ENCODE peak calls at places on chromosomes 5 and 9, in nine cellular contexts. W is upper lobe of left lung, H is stomach, O is transverse colon, S is breast epithelium, Z is GM23338, U is sigmoid colon, N is prostate gland, Y is HCT116. K is an unnamed sample.

GRCh38 chr9:71725590-71726338 is 42.5 kb downstream of the CEMIP2 start:
- DNase-seq in W (no peak), H (no peak), O (no peak), S (no peak), Z (no peak), U (no peak), N (peak; percentile 64), Y (peak; percentile 79), K (no peak)

GRCh38 chr9:94900222-94901018 is 173.9 kb downstream of the AOPEP start:
- DNase-seq in W (no peak), H (no peak), O (no peak), S (no peak), Z (no peak), U (no peak), N (no peak), Y (no peak), K (no peak)

GRCh38 chr5:38994329-38994927 is 79.8 kb downstream of the RICTOR start:
- DNase-seq in W (no peak), H (no peak), O (peak; percentile 25), S (no peak), Z (peak; percentile 77), U (no peak), N (peak; percentile 23), Y (peak; percentile 4), K (no peak)

GRCh38 chr5:172733179-172733973 is 37.6 kb downstream of the DUSP1 start:
- DNase-seq in W (peak; percentile 87), H (peak; percentile 69), O (peak; percentile 79), S (peak; percentile 69), Z (peak; percentile 34), U (peak; percentile 96), N (peak; percentile 76), Y (no peak), K (no peak)

GRCh38 chr9:98873535-98874432 is 66.3 kb downstream of the GALNT12 start:
- DNase-seq in W (no peak), H (peak; percentile 51), O (no peak), S (no peak), Z (no peak), U (no peak), N (no peak), Y (no peak), K (no peak)

GRCh38 chr5:109374625-109375024 is 35.1 kb downstream of the PJA2 start:
- DNase-seq in W (no peak), H (no peak), O (no peak), S (no peak), Z (no peak), U (no peak), N (no peak), Y (no peak), K (no peak)

GRCh38 chr9:8858250-8859161 is 1058.9 kb upstream of the DMAC1 start:
- DNase-seq in W (no peak), H (no peak), O (peak; percentile 35), S (no peak), Z (peak; percentile 60), U (no peak), N (no peak), Y (no peak), K (no peak)

GRCh38 chr5:40781843-40782409 is 16.2 kb downstream of the PRKAA1 start:
- DNase-seq in W (no peak), H (no peak), O (no peak), S (no peak), Z (no peak), U (no peak), N (no peak), Y (no peak), K (no peak)

GRCh38 chr9:96302021-96302420 is at the start of gene HSD17B3:
- DNase-seq in W (no peak), H (no peak), O (no peak), S (no peak), Z (no peak), U (no peak), N (no peak), Y (no peak), K (no peak)

GRCh38 chr5:11709021-11709420 is 195.2 kb downstream of the CTNND2 start:
- DNase-seq in W (no peak), H (no peak), O (no peak), S (no peak), Z (no peak), U (no peak), N (no peak), Y (no peak), K (no peak)

GRCh38 chr9:125757834-125758233 is 10.7 kb downstream of the PBX3 start:
- DNase-seq in W (no peak), H (no peak), O (no peak), S (no peak), Z (no peak), U (no peak), N (no peak), Y (no peak), K (no peak)

GRCh38 chr9:125756499-125756898 is 9.3 kb downstream of the PBX3 start:
- DNase-seq in W (no peak), H (no peak), O (no peak), S (no peak), Z (no peak), U (no peak), N (no peak), Y (no peak), K (no peak)

GRCh38 chr9:125752070-125752628 is 5.0 kb downstream of the PBX3 start:
- DNase-seq in W (no peak), H (no peak), O (no peak), S (no peak), Z (peak; percentile 43), U (no peak), N (no peak), Y (no peak), K (no peak)

GRCh38 chr9:125754096-125754495 is 6.9 kb downstream of the PBX3 start:
- DNase-seq in W (no peak), H (no peak), O (no peak), S (no peak), Z (no peak), U (no peak), N (no peak), Y (no peak), K (no peak)

GRCh38 chr9:125755340-125755739 is 8.2 kb downstream of the PBX3 start:
- DNase-seq in W (no peak), H (no peak), O (no peak), S (no peak), Z (peak; percentile 56), U (no peak), N (no peak), Y (no peak), K (no peak)
- TF ChIP-seq POLR2AphosphoS5 in W (no peak), H (no peak), O (no peak), S (no peak), Z (no peak), U (no peak), N (no peak), Y (no peak), K (no peak)

DNA sequence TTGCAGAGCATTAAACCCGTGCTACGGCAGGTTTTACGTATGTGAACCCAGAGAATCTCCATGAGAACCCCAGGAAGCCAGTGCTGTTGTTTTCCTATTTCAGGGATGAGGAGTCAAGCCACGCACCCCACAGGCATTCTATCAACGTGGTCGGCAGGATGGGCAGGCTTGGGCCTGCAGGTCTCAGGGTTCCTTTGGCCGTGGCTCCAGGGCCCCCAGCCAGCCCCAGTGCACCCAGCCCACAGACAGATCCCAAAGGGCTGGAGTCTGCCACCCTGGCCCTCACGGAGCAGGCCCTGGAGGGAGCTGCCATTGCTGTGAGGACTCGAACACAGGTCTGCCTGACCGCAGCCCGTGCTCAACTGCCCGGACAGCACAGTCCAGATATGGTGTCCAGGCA is 77.1 kb upstream of the STXBP1 start:
- DNase-seq in W (no peak), H (no peak), O (no peak), S (no peak), Z (no peak), U (no peak), N (no peak), Y (no peak), K (no peak)
- H3K4me1 ChIP-seq in W (peaks cover 47% of the 10 kb centered on the region), H (peaks cover 42% of the 10 kb centered on the region), O (peaks cover 15% of the 10 kb centered on the region), S (peaks cover 7% of the 10 kb centered on the region), Z (peaks cover 22% of the 10 kb centered on the region), U (no peaks in the 10 kb centered on the region), N (peaks cover 36% of the 10 kb centered on the region), Y (peaks cover 16% of the 10 kb centered on the region), K (no peaks in the 10 kb centered on the region)

GRCh38 chr9:129236441-129237145 is 58.5 kb upstream of the IER5L start:
- DNase-seq in W (no peak), H (no peak), O (no peak), S (no peak), Z (no peak), U (no peak), N (no peak), Y (no peak), K (peak; percentile 73)
- H3K4me3 ChIP-seq in W (no peak overlapping the region), H (no peak overlapping the region), O (no peak overlapping the region), S (no peak overlapping the region), Z (no peak overlapping the region), U (no peak overlapping the region), N (no peak overlapping the region), Y (no peak overlapping the region), K (peak overlapping the region; percentile 3)

DNA sequence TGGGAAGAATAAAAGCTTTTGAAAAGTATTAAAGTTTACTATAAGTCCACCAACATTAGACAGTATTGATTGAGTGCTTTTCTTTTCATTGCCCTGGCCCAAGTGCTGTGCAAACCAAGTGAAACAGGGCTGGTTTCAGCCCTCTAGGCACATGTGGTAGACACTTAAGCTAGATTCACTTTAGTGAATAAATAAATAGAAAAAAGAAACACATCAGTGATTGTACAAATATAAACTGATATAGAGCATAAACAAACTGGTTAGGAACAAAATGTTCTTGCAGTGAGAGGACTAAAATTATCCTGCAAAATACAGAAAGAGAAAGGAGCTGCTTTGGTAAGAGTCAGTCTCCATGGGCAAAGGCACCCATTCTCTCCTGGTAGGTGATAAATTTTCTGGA is 29.7 kb downstream of the ACTBL2 start:
- DNase-seq in W (no peak), H (no peak), O (no peak), S (no peak), Z (no peak), U (no peak), N (no peak), Y (no peak), K (no peak)
- TF ChIP-seq POLR2AphosphoS5 in W (no peak), H (peak; percentile 41), O (no peak), S (no peak), Z (no peak), U (no peak), N (no peak), Y (no peak), K (no peak)

DNA sequence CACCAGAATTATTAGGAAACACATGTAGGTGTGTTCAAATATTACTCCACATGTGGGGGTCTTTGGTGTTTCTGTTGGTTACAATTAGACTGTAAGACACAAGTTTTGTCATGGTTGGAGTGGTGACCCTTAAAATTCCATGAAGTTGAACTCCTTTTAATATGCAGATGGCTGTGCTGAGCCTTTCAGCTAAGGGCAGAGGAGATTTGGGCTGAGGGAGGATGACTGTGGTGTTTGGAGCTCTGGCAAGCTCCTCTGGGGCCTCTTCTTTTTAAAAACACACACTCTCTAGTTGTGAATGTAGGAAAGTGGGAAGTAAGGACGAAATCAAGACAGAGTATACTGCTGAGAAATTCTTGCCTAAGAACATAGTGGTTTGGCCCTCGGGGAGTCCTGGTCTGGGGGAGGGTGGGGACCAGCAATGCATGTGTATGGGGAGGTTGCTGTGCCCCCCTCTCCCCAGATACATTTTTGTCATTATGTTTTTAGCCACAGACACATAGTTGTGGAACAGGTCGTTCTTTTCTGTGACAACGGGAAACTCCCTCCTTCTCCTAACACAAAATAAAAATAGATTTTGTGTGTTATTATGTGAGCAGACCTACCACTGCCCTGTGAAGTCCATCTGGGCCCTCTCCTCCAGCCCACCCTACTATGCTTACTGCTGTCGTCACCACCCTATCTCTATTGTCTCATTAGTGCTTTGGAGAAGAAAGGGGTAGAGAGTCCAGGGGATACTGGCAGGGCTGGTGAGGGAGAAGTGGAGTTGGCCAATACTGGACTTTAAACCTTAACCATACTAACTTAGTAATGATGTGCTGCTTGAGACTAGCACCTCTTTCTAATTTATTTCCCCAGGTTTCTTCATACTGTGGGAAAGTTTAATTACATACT is 10.0 kb downstream of the SMARCA2 start:
- DNase-seq in W (peak; percentile 36), H (no peak), O (no peak), S (no peak), Z (peak; percentile 15), U (no peak), N (no peak), Y (no peak), K (no peak)
- H3K4me1 ChIP-seq in W (peaks cover 89% of the 10 kb centered on the region), H (peaks cover 31% of the 10 kb centered on the region), O (peaks cover 23% of the 10 kb centered on the region), S (peaks cover 6% of the 10 kb centered on the region), Z (peaks cover 47% of the 10 kb centered on the region), U (no peaks in the 10 kb centered on the region), N (peaks cover 22% of the 10 kb centered on the region), Y (no peaks in the 10 kb centered on the region), K (peaks cover 54% of the 10 kb centered on the region)